ENCODE peak calls at places on chromosomes 11 and 22, in nine cellular contexts. U, I, V, C, N, E, X, F and D are unnamed samples.

GRCh38 chr11:70428701-70429427 is 30.5 kb downstream of the CTTN start:
- DNase-seq in X (no peak), N (no peak), E (no peak), U (no peak), C (no peak), I (no peak), F (no peak), V (no peak), D (no peak)

GRCh38 chr11:36132940-36133339 is 156.3 kb downstream of the COMMD9 start:
- DNase-seq in C (no peak), E (no peak), F (no peak), U (no peak), X (no peak), I (no peak), N (no peak), V (no peak), D (no peak)

GRCh38 chr11:20021771-20022362 is 138.4 kb downstream of the DBX1 start:
- DNase-seq in C (no peak), N (no peak), U (no peak), V (no peak), X (no peak), E (peak; percentile 32), F (no peak), I (no peak), D (no peak)

GRCh38 chr11:36097219-36097650 is 153.4 kb downstream of the LDLRAD3 start:
- DNase-seq in N (no peak), V (no peak), F (no peak), E (no peak), I (no peak), U (no peak), C (no peak), X (no peak), D (no peak)

GRCh38 chr11:74338963-74339362 is 27.5 kb upstream of the P4HA3 start:
- DNase-seq in I (no peak), X (no peak), V (no peak), U (no peak), E (no peak), F (no peak), N (no peak), C (no peak), D (no peak)

GRCh38 chr11:90589735-90590134 is 366.9 kb upstream of the CHORDC1 start:
- DNase-seq in F (no peak), U (no peak), E (no peak), N (no peak), X (no peak), C (no peak), V (no peak), I (no peak), D (no peak)

GRCh38 chr11:123454060-123454651 is 24.1 kb downstream of the GRAMD1B start:
- DNase-seq in F (no peak), E (peak; percentile 81), I (no peak), U (peak; percentile 49), V (peak; percentile 78), N (peak; percentile 57), C (no peak), X (no peak), D (peak; percentile 70)

GRCh38 chr11:71252782-71253730 is 679 bp upstream of the SHANK2 start:
- DNase-seq in U (no peak), E (peak; percentile 88), C (no peak), V (no peak), N (no peak), I (peak; percentile 65), X (no peak), F (no peak), D (no peak)

GRCh38 chr22:26565181-26565580 is 24.8 kb downstream of the TPST2 start:
- DNase-seq in N (no peak), X (no peak), F (no peak), C (no peak), I (no peak), E (no peak), U (no peak), V (no peak), D (no peak)

GRCh38 chr11:100151944-100152343 is 535.1 kb upstream of the ARHGAP42 start:
- DNase-seq in C (no peak), F (no peak), E (no peak), V (no peak), N (no peak), I (peak; percentile 41), U (no peak), X (no peak), D (peak; percentile 46)

GRCh38 chr11:61460986-61461385 is 31.1 kb downstream of the SDHAF2 start:
- DNase-seq in C (no peak), U (no peak), N (no peak), E (no peak), I (no peak), X (no peak), F (no peak), V (no peak), D (no peak)

GRCh38 chr11:108632041-108632440 is 32.8 kb upstream of the DDX10 start:
- DNase-seq in I (no peak), F (no peak), C (no peak), V (no peak), E (no peak), N (no peak), U (no peak), X (no peak), D (no peak)

GRCh38 chr22:28402539-28402938 is 277.1 kb downstream of the TTC28 start:
- DNase-seq in U (no peak), F (no peak), C (no peak), X (no peak), V (no peak), I (no peak), E (no peak), N (no peak), D (no peak)

GRCh38 chr11:72225411-72225951 is 914 bp downstream of the INPPL1 start:
- DNase-seq in U (no peak), F (no peak), I (no peak), C (no peak), E (no peak), X (peak; percentile 18), N (no peak), V (no peak), D (peak; percentile 14)

GRCh38 chr22:19001204-19001603 is 65.1 kb upstream of the PRODH start:
- DNase-seq in N (no peak), F (no peak), E (no peak), U (no peak), V (no peak), I (no peak), X (no peak), C (no peak), D (no peak)

GRCh38 chr11:1226981-1227550 is 4.2 kb downstream of the MUC5B start:
- DNase-seq in C (no peak), X (no peak), I (no peak), F (no peak), E (peak; percentile 81), V (no peak), U (no peak), N (peak; percentile 28), D (no peak)

GRCh38 chr11:12086271-12087074 is 23.9 kb upstream of the MICAL2 start:
- DNase-seq in E (peak; percentile 89), I (peak; percentile 97), F (no peak), U (no peak), C (no peak), X (no peak), N (no peak), V (peak; percentile 97), D (peak; percentile 97)